ENCODE peak calls at places on chromosomes 2 and 18, in nine cellular contexts. C, W, H, I, L, N, X, Q and P are unnamed samples.

GRCh38 chr18:26181343-26181826 is 44.9 kb upstream of the TAF4B start:
- DNase-seq in Q (no peak), L (no peak), N (no peak), W (no peak), I (no peak), C (no peak), H (no peak), X (no peak), P (no peak)

GRCh38 chr2:32775954-32776353 is 148.1 kb downstream of the TTC27 start:
- DNase-seq in C (no peak), W (no peak), I (no peak), X (no peak), N (no peak), Q (no peak), L (no peak), H (no peak), P (no peak)

GRCh38 chr2:132400169-132400900 is 16.3 kb upstream of the GPR39 start:
- DNase-seq in Q (no peak), N (peak; percentile 68), H (no peak), I (peak; percentile 95), W (no peak), C (no peak), L (peak; percentile 35), X (peak; percentile 12), P (no peak)

GRCh38 chr2:54106631-54107454 is 8.6 kb upstream of the ACYP2 start:
- DNase-seq in X (no peak), N (peak; percentile 63), L (peak; percentile 46), I (peak; percentile 25), H (peak; percentile 11), W (peak; percentile 26), C (no peak), Q (no peak), P (no peak)

GRCh38 chr2:82524826-82525225 is 1934.3 kb downstream of the SUCLG1 start:
- DNase-seq in L (no peak), C (no peak), X (no peak), N (no peak), H (no peak), W (no peak), Q (no peak), I (no peak), P (no peak)

GRCh38 chr18:21293479-21293878 is 51.4 kb downstream of the GREB1L start:
- DNase-seq in Q (no peak), I (no peak), L (no peak), W (no peak), H (no peak), C (no peak), X (no peak), N (no peak), P (no peak)

GRCh38 chr2:28250006-28250405 is 142.7 kb upstream of the FOSL2 start:
- DNase-seq in H (no peak), C (no peak), X (peak; percentile 54), W (no peak), N (peak; percentile 52), I (peak; percentile 83), L (no peak), Q (no peak), P (peak; percentile 91)

GRCh38 chr2:215920244-215921100 is 92.9 kb downstream of the MREG start:
- DNase-seq in C (peak; percentile 64), Q (no peak), X (peak; percentile 56), H (peak; percentile 66), W (peak; percentile 18), N (peak; percentile 91), I (peak; percentile 67), L (peak; percentile 59), P (peak; percentile 88)

GRCh38 chr2:29238497-29238896 is 123.3 kb downstream of the CLIP4 start:
- DNase-seq in X (no peak), C (no peak), N (peak; percentile 40), I (no peak), W (no peak), Q (peak; percentile 45), H (no peak), L (no peak), P (no peak)

GRCh38 chr2:142601794-142602193 is 275.7 kb upstream of the KYNU start:
- DNase-seq in Q (no peak), C (no peak), H (no peak), L (no peak), W (no peak), X (no peak), N (no peak), I (no peak), P (no peak)
- TF ChIP-seq CTCF in Q (no peak), C (no peak), H (no peak), L (no peak), W (no peak), X (no peak), N (no peak), I (no peak), P (no peak)

DNA sequence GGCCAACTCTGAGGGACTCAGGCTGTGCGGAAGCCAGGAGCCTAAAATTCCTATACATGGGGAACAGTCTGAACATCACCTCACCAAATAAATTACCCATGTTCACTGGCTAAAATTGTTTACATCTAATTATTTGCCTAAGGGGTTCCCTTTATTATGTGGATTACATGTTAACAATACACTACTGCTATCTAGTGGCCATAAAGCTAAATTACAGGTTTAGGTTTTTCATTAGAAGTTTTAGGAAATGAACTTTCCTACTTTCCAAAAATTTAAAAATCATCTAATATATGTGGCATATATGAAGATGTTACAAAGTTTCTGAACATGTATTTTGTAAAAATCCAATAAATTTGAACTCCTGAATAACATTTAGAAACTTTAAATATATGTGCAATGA is 40.3 kb downstream of the PLA2R1 start:
- DNase-seq in W (no peak), N (peak; percentile 18), L (no peak), H (no peak), X (no peak), Q (no peak), I (no peak), C (no peak), P (no peak)
- TF ChIP-seq CTCF in W (no peak), N (peak; percentile 46), L (no peak), H (peak; percentile 52), X (peak; percentile 1), Q (no peak), I (peak; percentile 16), C (no peak), P (peak; percentile 36)

DNA sequence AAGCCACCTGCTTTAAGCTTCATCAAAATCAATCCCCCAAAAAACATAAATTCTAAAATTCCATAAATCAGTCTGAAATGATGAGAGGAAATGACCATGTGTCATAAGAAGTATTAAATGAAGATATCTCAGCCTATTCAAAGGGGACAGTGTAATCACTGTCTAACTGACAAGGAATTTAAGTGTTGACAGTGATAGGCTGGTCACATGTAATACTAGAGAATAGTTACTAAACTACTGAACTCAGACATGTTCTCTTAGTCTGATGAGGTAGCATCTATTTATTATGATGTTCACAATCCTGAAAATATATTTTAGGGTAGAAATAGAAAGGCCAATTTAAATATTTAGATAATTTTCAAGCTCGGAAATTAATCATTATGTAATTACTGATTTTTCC is 216.1 kb downstream of the L3MBTL4 start:
- DNase-seq in Q (no peak), N (no peak), C (no peak), H (no peak), W (no peak), I (no peak), L (no peak), X (no peak), P (no peak)
- TF ChIP-seq CTCF in Q (no peak), N (no peak), C (no peak), H (no peak), W (no peak), I (no peak), L (no peak), X (no peak), P (no peak)

DNA sequence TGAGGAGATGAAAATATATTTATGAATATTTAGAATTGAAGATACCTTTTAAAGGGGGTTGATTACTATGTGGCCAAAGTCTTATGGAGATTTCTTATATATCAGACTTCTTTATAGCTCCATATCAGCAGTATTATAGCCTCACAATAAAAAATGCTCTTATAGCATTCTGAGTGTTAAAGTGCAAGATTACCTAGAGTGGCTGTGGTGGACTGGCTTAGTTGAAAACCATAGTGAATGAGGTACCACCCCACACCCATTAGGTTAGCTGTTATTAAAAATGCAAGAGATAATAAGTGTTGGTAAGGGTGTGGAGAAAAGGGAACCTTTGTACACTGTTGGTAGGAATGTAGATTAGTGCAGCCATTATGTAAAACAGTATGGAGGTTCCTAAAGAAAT is 39.7 kb downstream of the NCOA1 start:
- DNase-seq in Q (no peak), C (no peak), W (no peak), X (no peak), L (no peak), H (no peak), N (no peak), I (no peak), P (no peak)
- TF ChIP-seq CTCF in Q (no peak), C (no peak), W (no peak), X (no peak), L (no peak), H (no peak), N (no peak), I (no peak), P (no peak)

GRCh38 chr2:149858916-149859634 is 271.5 kb upstream of the MMADHC start:
- DNase-seq in W (no peak), X (no peak), L (peak; percentile 36), I (peak; percentile 41), Q (no peak), H (no peak), C (no peak), N (peak; percentile 76), P (no peak)
- TF ChIP-seq CTCF in W (no peak), X (no peak), L (no peak), I (no peak), Q (no peak), H (no peak), C (no peak), N (no peak), P (no peak)

GRCh38 chr2:68937346-68938055 is 15.2 kb downstream of the GKN2 start:
- DNase-seq in I (no peak), C (no peak), X (no peak), L (no peak), N (no peak), Q (no peak), W (no peak), H (no peak), P (no peak)

GRCh38 chr2:68942827-68943226 is 9.9 kb downstream of the GKN2 start:
- DNase-seq in C (no peak), I (no peak), Q (no peak), X (no peak), L (no peak), N (no peak), W (no peak), H (no peak), P (no peak)

GRCh38 chr2:68940369-68940768 is 12.3 kb downstream of the GKN2 start:
- DNase-seq in C (no peak), W (no peak), Q (no peak), I (no peak), H (no peak), X (no peak), L (no peak), N (no peak), P (no peak)

GRCh38 chr2:68938938-68939337 is 13.8 kb downstream of the GKN2 start:
- DNase-seq in Q (no peak), H (no peak), X (no peak), C (no peak), W (no peak), L (no peak), N (no peak), I (no peak), P (no peak)

DNA sequence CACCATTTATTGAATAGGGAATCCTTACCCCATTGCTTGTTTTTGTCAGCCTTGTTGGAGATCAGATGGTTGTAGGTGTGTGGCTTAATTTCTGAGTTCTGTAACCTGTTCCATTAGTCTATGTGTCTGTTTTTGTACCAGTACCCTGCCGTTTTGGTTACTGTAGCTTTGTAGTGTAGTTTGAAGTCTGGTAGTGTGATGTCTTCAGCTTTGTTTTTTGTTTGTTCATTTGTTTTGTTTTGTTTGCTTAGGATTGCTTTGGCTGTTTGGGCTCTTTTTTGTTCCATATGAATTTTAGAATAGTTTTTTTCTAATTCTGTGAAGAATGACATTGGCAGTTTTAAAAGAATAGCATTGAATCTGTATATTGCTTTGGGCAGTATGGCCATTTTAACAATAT is 12.7 kb downstream of the GKN2 start:
- DNase-seq in N (no peak), W (no peak), L (no peak), X (no peak), H (no peak), I (no peak), C (no peak), Q (no peak), P (no peak)
- TF ChIP-seq CTCF in N (no peak), W (no peak), L (no peak), X (no peak), H (no peak), I (no peak), C (no peak), Q (no peak), P (no peak)